ENCODE peak calls at places on chromosome 12, in ten cellular contexts. Q is endothelial cell; Z is NCI-H748 treated with DMSO at 0.1 percent for 48 hours; K is HT1080; O is activated T-cell treated with anti-CD3 and anti-CD28 coated beads, Interleukin-2, amount 50 U/mL, for 72 hours; P is activated B cell treated with CpG ODN at 0.5 μM for 24 hours; N is OCI-LY7; D is stimulated activated CD8-positive, alpha-beta memory T cell treated with anti-CD3 and anti-CD28 coated beads, Interleukin-4, amount 100 ng/mL, for 1 hour; U is stimulated activated CD4-positive, alpha-beta T cell treated with anti-CD3 and anti-CD28 coated beads, Interleukin-15, amount 100 ng/mL, for 48 hours; Y is KG1. W is an unnamed sample.
A peak's percentile ranks its signal among the peaks of the same experiment; 100 is the strongest.

GRCh38 chr12:41223600-41223999 is 35.5 kb downstream of the PDZRN4 start:
- DNase-seq in U (no peak), K (no peak), Q (no peak), P (no peak), O (no peak), Z (no peak), N (no peak), D (no peak), Y (no peak), W (no peak)

GRCh38 chr12:128069359-128069997 is 197.5 kb upstream of the TMEM132C start:
- DNase-seq in P (no peak), N (peak; percentile 60), Y (peak; percentile 0), K (peak; percentile 42), U (no peak), D (no peak), Q (peak; percentile 4), O (peak; percentile 32), Z (peak; percentile 62), W (peak; percentile 51)

GRCh38 chr12:115451785-115452736 is 768.1 kb upstream of the TBX3 start:
- DNase-seq in K (no peak), Y (no peak), Q (peak; percentile 42), D (no peak), U (no peak), P (no peak), Z (peak; percentile 75), O (no peak), N (no peak), W (peak; percentile 64)

GRCh38 chr12:115135800-115136211 is 451.8 kb upstream of the TBX3 start:
- DNase-seq in Q (no peak), U (no peak), Y (no peak), D (no peak), P (no peak), N (no peak), Z (peak; percentile 24), K (peak; percentile 10), O (no peak), W (peak; percentile 62)

GRCh38 chr12:96422192-96422591 is 22.0 kb upstream of the CDK17 start:
- DNase-seq in Z (no peak), N (no peak), P (no peak), D (no peak), Y (no peak), Q (no peak), K (no peak), O (no peak), U (no peak), W (no peak)

GRCh38 chr12:123050331-123050809 is 69.9 kb downstream of the ARL6IP4 start:
- DNase-seq in N (no peak), K (peak; percentile 67), Z (no peak), Q (no peak), D (no peak), P (no peak), O (no peak), Y (no peak), U (no peak), W (no peak)

GRCh38 chr12:79451988-79452387 is 238.8 kb downstream of the PAWR start:
- DNase-seq in O (no peak), N (no peak), U (no peak), Y (no peak), D (no peak), P (no peak), Z (no peak), Q (no peak), K (peak; percentile 92), W (no peak)

GRCh38 chr12:105948331-105948730 is 190.4 kb downstream of the NUAK1 start:
- DNase-seq in Z (no peak), U (no peak), O (no peak), Y (no peak), K (no peak), D (no peak), Q (no peak), N (no peak), P (no peak), W (no peak)

GRCh38 chr12:905273-906076 is 44.0 kb downstream of the RAD52 start:
- DNase-seq in N (no peak), O (peak; percentile 5), Z (no peak), D (no peak), U (no peak), Q (no peak), Y (no peak), P (no peak), K (no peak), W (no peak)

GRCh38 chr12:62435337-62436163 is 31.1 kb upstream of the MON2 start:
- DNase-seq in Q (peak; percentile 56), Y (no peak), Z (peak; percentile 26), N (peak; percentile 41), U (peak; percentile 25), O (peak; percentile 37), P (peak; percentile 20), K (peak; percentile 60), D (no peak), W (peak; percentile 77)

GRCh38 chr12:106429043-106429552 is 71.5 kb downstream of the POLR3B start:
- DNase-seq in Y (no peak), Z (no peak), P (no peak), D (no peak), N (no peak), K (no peak), Q (no peak), U (no peak), O (no peak), W (no peak)

GRCh38 chr12:68414988-68415387 is 82.8 kb upstream of the MDM1 start:
- DNase-seq in U (no peak), K (no peak), O (no peak), Q (no peak), Z (no peak), N (no peak), P (no peak), D (no peak), Y (no peak), W (no peak)

GRCh38 chr12:116651089-116651488 is 86.8 kb downstream of the SPRING1 start:
- DNase-seq in Y (no peak), Z (no peak), O (no peak), U (no peak), Q (no peak), K (no peak), P (no peak), D (no peak), N (no peak), W (no peak)

GRCh38 chr12:78759387-78759786 is 105.2 kb upstream of the SYT1 start:
- DNase-seq in D (no peak), U (no peak), O (no peak), N (no peak), P (no peak), Z (peak; percentile 12), Q (no peak), K (peak; percentile 63), Y (no peak), W (no peak)

GRCh38 chr12:131612092-131612755 is 98.7 kb upstream of the SFSWAP start:
- DNase-seq in Z (no peak), N (no peak), P (no peak), U (no peak), O (no peak), D (no peak), Q (no peak), Y (no peak), K (no peak), W (no peak)

GRCh38 chr12:116898675-116899074 is 12.1 kb upstream of the FBXW8 start:
- DNase-seq in K (no peak), U (no peak), Q (no peak), N (no peak), O (no peak), Y (no peak), D (no peak), Z (no peak), P (no peak), W (no peak)

GRCh38 chr12:22356231-22356630 is 21.7 kb upstream of the ST8SIA1 start:
- DNase-seq in U (no peak), P (no peak), N (no peak), Z (no peak), O (no peak), K (no peak), Y (no peak), Q (no peak), D (no peak), W (no peak)

GRCh38 chr12:49345048-49345839 is 1.4 kb upstream of the DNAJC22 start:
- DNase-seq in K (no peak), U (no peak), O (no peak), D (no peak), Y (no peak), Q (peak; percentile 43), P (peak; percentile 41), Z (peak; percentile 16), N (peak; percentile 79), W (peak; percentile 67)

GRCh38 chr12:45259732-45260480 is 44.0 kb downstream of the ANO6 start:
- DNase-seq in N (no peak), K (no peak), Z (no peak), Q (no peak), D (no peak), P (no peak), Y (no peak), O (no peak), U (no peak), W (peak; percentile 22)

GRCh38 chr12:123233505-123234299 is 466 bp downstream of the MTRFR start:
- DNase-seq in O (peak; percentile 10), Q (peak; percentile 8), Y (no peak), Z (no peak), D (no peak), N (peak; percentile 24), K (no peak), U (no peak), P (no peak), W (no peak)

GRCh38 chr12:116236148-116236731 is 41.3 kb downstream of the MED13L start:
- DNase-seq in U (no peak), Y (no peak), K (peak; percentile 41), Z (peak; percentile 19), N (peak; percentile 66), Q (peak; percentile 36), P (no peak), O (peak; percentile 36), D (no peak), W (peak; percentile 38)

W was measured in retina.